ENCODE peak calls at places on chromosomes 16 and 17, in four cellular contexts. C is pancreas; M is activated naive CD8-positive, alpha-beta T cell treated with anti-CD3 and anti-CD28 coated beads, Interleukin-2, amount 50 U/mL, for 24 hours; Q is A549. Z is an unnamed sample.

GRCh38 chr16:15961557-15962205 is 12.3 kb downstream of the ABCC1 start:
- ATAC-seq in M (peak; percentile 26), C (no peak), Q (no peak), Z (no peak)

GRCh38 chr17:77513045-77513444 is 372.3 kb downstream of the SEC14L1 start:
- ATAC-seq in Q (no peak), M (no peak), C (no peak), Z (peak; percentile 27)

GRCh38 chr17:38710985-38711384 is 5.9 kb downstream of the MLLT6 start:
- ATAC-seq in M (no peak), Q (peak; percentile 19), C (no peak), Z (no peak)

GRCh38 chr17:74935585-74936469 is at the start of gene OTOP3:
- ATAC-seq in Q (no peak), C (peak; percentile 66), M (no peak), Z (peak; percentile 5)

GRCh38 chr17:82836823-82837357 is 2.9 kb downstream of the ZNF750 start:
- ATAC-seq in M (no peak), C (no peak), Q (no peak), Z (peak; percentile 29)

GRCh38 chr17:73969956-73970355 is 233.5 kb upstream of the RPL38 start:
- ATAC-seq in C (peak; percentile 70), M (no peak), Q (peak; percentile 38), Z (peak; percentile 69)

GRCh38 chr16:70753228-70753627 is 47.7 kb downstream of the VAC14 start:
- ATAC-seq in C (no peak), Q (no peak), M (no peak), Z (peak; percentile 25)

GRCh38 chr16:401468-402348 is at the start of gene DECR2:
- ATAC-seq in C (peak; percentile 93), Q (peak; percentile 76), M (peak; percentile 81), Z (peak; percentile 92)

GRCh38 chr16:50457979-50458461 is 89.2 kb upstream of the BRD7 start:
- ATAC-seq in M (no peak), C (no peak), Q (no peak), Z (no peak)

GRCh38 chr16:28597692-28598261 is 927 bp upstream of the SULT1A2 start:
- ATAC-seq in Q (peak; percentile 30), C (no peak), M (no peak), Z (no peak)

Z was measured in esophagus mucosa.